ENCODE peak calls at places on chromosomes 1 and 21, in six cellular contexts. J, N, I, E, Q and F are unnamed samples.

GRCh38 chr1:53602376-53602775 is 136.6 kb downstream of the GLIS1 start:
- DNase-seq in J (no peak), N (no peak), I (no peak), E (no peak), Q (no peak), F (no peak)

GRCh38 chr1:1407957-1408318 is 845 bp upstream of the MRPL20 start:
- DNase-seq in J (no peak), N (no peak), I (no peak), E (no peak), Q (no peak), F (no peak)

GRCh38 chr1:158506369-158506987 is 34.5 kb downstream of the OR10R2 start:
- DNase-seq in J (peak), N (no peak), I (no peak), E (no peak), Q (peak), F (no peak)

GRCh38 chr21:43866659-43867331 is 1.8 kb downstream of the AGPAT3 start:
- DNase-seq in J (no peak), N (no peak), I (no peak), E (no peak), Q (no peak), F (no peak)

GRCh38 chr1:212920895-212921294 is 29.4 kb upstream of the VASH2 start:
- DNase-seq in J (no peak), N (no peak), I (no peak), E (no peak), Q (no peak), F (no peak)

GRCh38 chr1:8410791-8411190 is 92.9 kb downstream of the SLC45A1 start:
- DNase-seq in J (no peak), N (no peak), I (no peak), E (no peak), Q (no peak), F (no peak)

GRCh38 chr1:207754942-207755689 is 3.3 kb downstream of the CD46 start:
- DNase-seq in J (no peak), N (no peak), I (no peak), E (no peak), Q (no peak), F (no peak)

GRCh38 chr1:78284354-78284753 is 206.4 kb upstream of the PTGFR start:
- DNase-seq in J (no peak), N (no peak), I (no peak), E (no peak), Q (peak), F (no peak)

GRCh38 chr1:56543783-56544612 is 35.4 kb downstream of the PLPP3 start:
- DNase-seq in J (no peak), N (no peak), I (no peak), E (no peak), Q (no peak), F (no peak)

GRCh38 chr1:9646037-9646436 is 5.5 kb upstream of the PIK3CD start:
- DNase-seq in J (no peak), N (no peak), I (no peak), E (no peak), Q (no peak), F (no peak)

GRCh38 chr1:244970236-244970652 is 105.9 kb upstream of the HNRNPU start:
- DNase-seq in J (peak), N (peak), I (no peak), E (no peak), Q (peak), F (peak)

GRCh38 chr1:19435181-19435580 is 50.2 kb downstream of the CAPZB start:
- DNase-seq in J (no peak), N (no peak), I (no peak), E (no peak), Q (peak), F (no peak)

GRCh38 chr1:230977781-230978490 is 725 bp downstream of the TTC13 start:
- DNase-seq in J (peak), N (no peak), I (peak), E (peak), Q (no peak), F (no peak)

GRCh38 chr1:8554956-8555534 is 237.1 kb downstream of the SLC45A1 start:
- DNase-seq in J (no peak), N (no peak), I (no peak), E (no peak), Q (peak), F (no peak)

GRCh38 chr1:160370561-160371345 is 3.9 kb downstream of the NHLH1 start:
- DNase-seq in J (no peak), N (no peak), I (no peak), E (no peak), Q (no peak), F (no peak)

GRCh38 chr1:89918794-89919155 is 76.1 kb upstream of the ZNF326 start:
- DNase-seq in J (no peak), N (no peak), I (no peak), E (no peak), Q (no peak), F (no peak)

GRCh38 chr1:90387825-90388224 is 329.3 kb downstream of the BARHL2 start:
- DNase-seq in J (no peak), N (no peak), I (no peak), E (no peak), Q (peak), F (no peak)

GRCh38 chr1:154115180-154115579 is 39.7 kb downstream of the NUP210L start:
- DNase-seq in J (no peak), N (no peak), I (no peak), E (no peak), Q (no peak), F (no peak)